ENCODE peak calls at places on chromosomes 5 and 9, in four cellular contexts. E, J, Q and P are unnamed samples.

GRCh38 chr9:116873441-116873840 is 186.3 kb downstream of the TRIM32 start:
- DNase-seq in E (no peak), J (no peak), Q (no peak), P (no peak)

GRCh38 chr5:107864793-107865192 is 194.1 kb upstream of the EFNA5 start:
- DNase-seq in E (no peak), J (no peak), Q (no peak), P (no peak)

GRCh38 chr5:78657201-78657600 is 8.6 kb upstream of the LHFPL2 start:
- DNase-seq in E (no peak), J (no peak), Q (no peak), P (no peak)

GRCh38 chr9:127557466-127557869 is 54.6 kb upstream of the STXBP1 start:
- DNase-seq in E (no peak), J (no peak), Q (no peak), P (no peak)

GRCh38 chr9:76369583-76369982 is 24.6 kb downstream of the RFK start:
- DNase-seq in E (no peak), J (no peak), Q (no peak), P (no peak)

GRCh38 chr5:17388717-17389116 is 109.3 kb upstream of the TAF11L2 start:
- DNase-seq in E (no peak), J (no peak), Q (no peak), P (no peak)

GRCh38 chr5:148382961-148383360 is 797 bp upstream of the FBXO38 start:
- DNase-seq in E (no peak), J (no peak), Q (no peak), P (no peak)

GRCh38 chr5:168699002-168699401 is 119.8 kb upstream of the PANK3 start:
- DNase-seq in E (no peak), J (no peak), Q (no peak), P (no peak)

GRCh38 chr9:137423001-137423809 is at the start of the genes EXD3 and NOXA1:
- DNase-seq in E (peak), J (peak), Q (peak), P (peak)

GRCh38 chr5:181241393-181241975 is 2.2 kb downstream of the RACK1 start:
- DNase-seq in E (no peak), J (no peak), Q (no peak), P (no peak)

GRCh38 chr5:171604195-171604594 is 181.4 kb upstream of the SMIM23 start:
- DNase-seq in E (no peak), J (no peak), Q (no peak), P (no peak)

GRCh38 chr5:145981612-145982571 is 45.5 kb downstream of the SH3RF2 start:
- DNase-seq in E (no peak), J (no peak), Q (no peak), P (peak)

GRCh38 chr5:56110646-56111403 is 116.1 kb upstream of the IL6ST start:
- DNase-seq in E (no peak), J (no peak), Q (no peak), P (no peak)

GRCh38 chr9:27059907-27060306 is 49.1 kb upstream of the TEK start:
- DNase-seq in E (no peak), J (no peak), Q (no peak), P (no peak)

GRCh38 chr9:121333950-121334773 is 35.9 kb downstream of the STOM start:
- DNase-seq in E (no peak), J (no peak), Q (no peak), P (peak)

GRCh38 chr5:72178910-72179815 is 71.9 kb downstream of the MAP1B start:
- DNase-seq in E (no peak), J (peak), Q (no peak), P (no peak)

GRCh38 chr5:42940853-42941252 is 99.3 kb downstream of the ANXA2R start:
- DNase-seq in E (no peak), J (no peak), Q (no peak), P (no peak)

GRCh38 chr9:110276827-110277226 is 20.5 kb upstream of the TXN start:
- DNase-seq in E (no peak), J (no peak), Q (no peak), P (no peak)

GRCh38 chr9:97283768-97284167 is 23.7 kb upstream of the CCDC180 start:
- DNase-seq in E (no peak), J (no peak), Q (no peak), P (peak)

DNA sequence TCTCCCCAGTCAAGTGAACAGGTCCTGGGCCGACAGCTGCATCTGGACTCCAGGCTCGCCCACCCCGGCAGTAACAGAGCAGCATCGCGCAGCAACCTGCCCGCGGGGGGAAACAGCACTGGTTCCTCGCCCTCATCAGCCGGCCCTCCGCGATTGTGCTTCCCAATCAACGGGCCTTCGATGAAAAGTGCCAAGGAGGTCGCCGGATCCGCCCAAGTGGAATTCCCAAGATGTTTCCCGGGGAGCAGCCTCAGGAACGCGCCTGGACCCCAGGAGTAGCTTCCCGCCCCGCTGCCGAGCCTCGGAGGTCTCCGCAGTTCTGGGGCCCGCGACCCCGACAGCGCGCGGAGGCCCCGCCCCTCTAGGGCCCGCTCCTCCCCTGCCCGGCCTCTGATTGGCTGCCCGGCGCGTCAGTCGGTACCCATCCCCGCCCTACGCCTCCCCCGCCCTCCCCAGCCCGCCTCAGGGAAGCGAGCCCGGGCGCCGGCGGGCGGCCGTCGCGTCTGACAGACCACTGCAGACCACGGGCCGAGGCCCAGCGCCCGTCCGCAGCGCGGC is at the start of gene OTULINL:
- DNase-seq in E (peak), J (peak), Q (peak), P (peak)
- H2BK12ac ChIP-seq in E (no peak), J (no peak), Q (no peak), P (peak)

GRCh38 chr5:3596261-3596825 is 711 bp downstream of the IRX1 start:
- DNase-seq in E (no peak), J (no peak), Q (peak), P (no peak)
- H3K4me2 ChIP-seq in E (peak), J (peak), Q (peak), P (peak)

DNA sequence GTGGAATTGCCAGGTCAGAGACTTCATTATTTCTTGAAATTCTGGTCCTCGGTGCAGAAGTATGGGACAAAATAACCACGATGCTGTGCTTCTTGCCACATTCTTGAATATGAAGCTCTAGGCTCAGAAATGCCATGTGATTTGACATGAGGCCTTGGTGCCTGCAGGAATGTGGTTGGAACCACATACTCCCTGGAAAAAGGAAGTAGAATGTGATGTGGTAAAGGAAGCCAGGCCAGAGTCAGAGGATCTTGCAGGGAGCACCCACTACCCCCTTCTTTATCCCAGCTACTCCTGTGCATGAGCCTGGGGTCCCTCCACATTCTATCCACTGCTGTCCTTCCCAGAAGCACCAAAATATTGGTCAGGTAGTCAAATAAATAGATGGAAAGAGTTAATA is 80.9 kb downstream of the FOXD1 start:
- DNase-seq in E (no peak), J (no peak), Q (no peak), P (no peak)
- H2BK5ac ChIP-seq in E (no peak), J (no peak), Q (no peak), P (no peak)

GRCh38 chr9:129575818-129576217 is 45.1 kb downstream of the C9orf50 start:
- DNase-seq in E (no peak), J (no peak), Q (no peak), P (no peak)

GRCh38 chr9:129574911-129575574 is 45.9 kb downstream of the C9orf50 start:
- DNase-seq in E (no peak), J (no peak), Q (no peak), P (no peak)

GRCh38 chr9:129579294-129579693 is 41.6 kb downstream of the C9orf50 start:
- DNase-seq in E (no peak), J (no peak), Q (no peak), P (no peak)

GRCh38 chr9:129573977-129574376 is 46.9 kb downstream of the C9orf50 start:
- DNase-seq in E (no peak), J (no peak), Q (no peak), P (no peak)

DNA sequence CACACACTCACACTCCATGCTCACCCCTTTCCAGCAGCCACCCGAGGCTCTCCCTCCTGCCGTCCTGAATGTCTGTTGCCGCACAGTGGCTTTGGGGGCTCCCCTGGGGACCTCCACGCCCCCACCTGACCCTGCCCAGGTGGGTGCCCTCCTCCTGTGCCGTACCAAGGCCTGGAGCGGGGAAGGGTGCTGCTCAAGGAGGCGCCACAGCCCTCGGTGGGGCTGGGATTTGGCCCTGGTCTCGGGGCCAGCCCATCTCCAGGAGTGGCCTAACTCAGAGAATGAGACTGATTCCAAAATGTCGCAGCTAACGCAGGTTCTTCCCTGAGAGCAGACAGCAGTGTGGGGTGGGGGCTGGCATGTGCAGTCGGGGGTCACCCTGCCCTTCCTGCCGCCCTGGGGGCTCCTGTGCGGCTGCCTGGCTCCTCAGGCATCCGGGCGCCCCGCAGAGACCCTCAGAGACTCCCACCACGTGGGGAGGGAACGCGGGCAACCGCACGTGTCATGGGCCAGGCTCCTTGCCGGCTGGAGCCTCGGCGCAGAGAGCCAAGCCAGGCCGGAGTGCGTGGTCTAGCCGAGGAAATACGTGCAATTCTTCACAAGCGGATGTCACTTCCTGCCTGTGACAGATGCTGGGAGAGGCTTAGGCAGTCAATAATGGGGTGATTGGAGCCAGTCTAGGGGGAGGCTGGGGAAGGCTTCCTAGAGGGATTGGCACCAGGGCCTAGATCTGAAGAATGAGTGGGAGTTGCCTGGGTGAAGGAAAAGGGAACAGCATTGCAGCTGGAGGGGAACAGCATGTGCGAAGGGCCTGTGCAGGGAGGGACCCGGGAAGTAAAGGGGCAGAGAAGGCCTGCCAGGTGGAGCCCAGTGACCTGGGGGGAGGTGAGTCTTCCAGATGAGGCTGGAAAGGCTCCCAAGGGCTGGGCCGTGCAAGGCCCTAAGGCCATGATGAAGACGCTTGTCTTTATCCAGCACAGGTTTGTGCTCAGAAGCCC is 44.1 kb downstream of the C9orf50 start:
- DNase-seq in E (no peak), J (no peak), Q (no peak), P (no peak)
- H2BK12ac ChIP-seq in E (peak), J (peak), Q (no peak), P (peak)

GRCh38 chr5:10364186-10364689 is 10.7 kb downstream of the MARCHF6 start:
- DNase-seq in E (no peak), J (no peak), Q (no peak), P (no peak)

GRCh38 chr5:10365800-10366199 is 12.3 kb downstream of the MARCHF6 start:
- DNase-seq in E (no peak), J (no peak), Q (no peak), P (no peak)

GRCh38 chr5:10367586-10367985 is 14.1 kb downstream of the MARCHF6 start:
- DNase-seq in E (no peak), J (no peak), Q (no peak), P (no peak)

GRCh38 chr5:10363519-10364185 is 10.2 kb downstream of the MARCHF6 start:
- DNase-seq in E (no peak), J (no peak), Q (no peak), P (no peak)

GRCh38 chr5:10366310-10367297 is 13.1 kb downstream of the MARCHF6 start:
- DNase-seq in E (no peak), J (no peak), Q (no peak), P (no peak)
- H3K4me2 ChIP-seq in E (no peak), J (no peak), Q (no peak), P (no peak)

GRCh38 chr5:170522211-170523128 is 18.6 kb downstream of the KCNIP1 start:
- DNase-seq in E (no peak), J (no peak), Q (no peak), P (no peak)

GRCh38 chr5:170524576-170524975 is 20.8 kb downstream of the KCNIP1 start:
- DNase-seq in E (no peak), J (no peak), Q (no peak), P (no peak)

GRCh38 chr5:170525450-170526211 is 21.8 kb downstream of the KCNIP1 start:
- DNase-seq in E (no peak), J (no peak), Q (no peak), P (no peak)

GRCh38 chr5:170523830-170524229 is 20.0 kb downstream of the KCNIP1 start:
- DNase-seq in E (no peak), J (no peak), Q (no peak), P (no peak)

GRCh38 chr5:170523129-170523497 is 19.3 kb downstream of the KCNIP1 start:
- DNase-seq in E (no peak), J (no peak), Q (no peak), P (no peak)
- H2BK5ac ChIP-seq in E (no peak), J (no peak), Q (no peak), P (no peak)

GRCh38 chr9:134229466-134230091 is 65.2 kb upstream of the RNU6ATAC start:
- DNase-seq in E (no peak), J (no peak), Q (no peak), P (no peak)
- H2BK12ac ChIP-seq in E (no peak), J (peak), Q (no peak), P (no peak)